ENCODE peak calls at places on chromosomes 11 and 22, in seven cellular contexts. One of them, this sample, is unnamed.

GRCh38 chr11:72552399-72552910 is 118.1 kb upstream of the CLPB start:
- DNase-seq in GM13976: no peak
- DNase-seq in lower leg skin: no peak
- DNase-seq in Calu3: no peak
- DNase-seq in kidney: no peak
- DNase-seq in OCI-LY7: no peak
- DNase-seq in MM.1S: no peak
- DNase-seq in this sample: no peak

GRCh38 chr22:23504522-23504921 is 75.6 kb downstream of the IGLL1 start:
- DNase-seq in GM13976: no peak
- DNase-seq in OCI-LY7: peak; percentile 84
- DNase-seq in lower leg skin: no peak
- DNase-seq in kidney: peak; percentile 48
- DNase-seq in Calu3: no peak
- DNase-seq in MM.1S: no peak
- DNase-seq in this sample: no peak

GRCh38 chr11:104609297-104609696 is 289.0 kb downstream of the CASP12 start:
- DNase-seq in Calu3: peak; percentile 25
- DNase-seq in MM.1S: peak; percentile 69
- DNase-seq in lower leg skin: no peak
- DNase-seq in kidney: no peak
- DNase-seq in OCI-LY7: peak; percentile 41
- DNase-seq in GM13976: peak; percentile 29
- DNase-seq in this sample: peak; percentile 64

GRCh38 chr11:117677729-117678310 is 119.2 kb downstream of the DSCAML1 start:
- DNase-seq in MM.1S: no peak
- DNase-seq in Calu3: no peak
- DNase-seq in kidney: no peak
- DNase-seq in GM13976: no peak
- DNase-seq in OCI-LY7: no peak
- DNase-seq in lower leg skin: no peak
- DNase-seq in this sample: no peak

GRCh38 chr11:68843703-68844312 is 2.1 kb upstream of the CPT1A start:
- DNase-seq in GM13976: peak; percentile 87
- DNase-seq in lower leg skin: peak; percentile 91
- DNase-seq in OCI-LY7: peak; percentile 70
- DNase-seq in kidney: peak; percentile 94
- DNase-seq in MM.1S: peak; percentile 92
- DNase-seq in Calu3: peak; percentile 92
- DNase-seq in this sample: peak; percentile 60

GRCh38 chr22:42997577-42997976 is 17.4 kb downstream of the PACSIN2 start:
- DNase-seq in Calu3: no peak
- DNase-seq in MM.1S: no peak
- DNase-seq in kidney: no peak
- DNase-seq in GM13976: no peak
- DNase-seq in lower leg skin: no peak
- DNase-seq in OCI-LY7: no peak
- DNase-seq in this sample: peak; percentile 41

GRCh38 chr22:45055936-45056335 is 46.1 kb upstream of the PHF21B start:
- DNase-seq in lower leg skin: no peak
- DNase-seq in GM13976: no peak
- DNase-seq in OCI-LY7: no peak
- DNase-seq in Calu3: no peak
- DNase-seq in MM.1S: no peak
- DNase-seq in kidney: peak; percentile 37
- DNase-seq in this sample: no peak

GRCh38 chr11:113977701-113978100 is 2.8 kb downstream of the HTR3A start:
- DNase-seq in MM.1S: no peak
- DNase-seq in Calu3: no peak
- DNase-seq in GM13976: no peak
- DNase-seq in OCI-LY7: no peak
- DNase-seq in kidney: no peak
- DNase-seq in lower leg skin: no peak
- DNase-seq in this sample: no peak

GRCh38 chr11:65586676-65587075 is 8.9 kb downstream of the KCNK7 start:
- DNase-seq in MM.1S: peak; percentile 29
- DNase-seq in lower leg skin: no peak
- DNase-seq in kidney: no peak
- DNase-seq in Calu3: no peak
- DNase-seq in OCI-LY7: no peak
- DNase-seq in GM13976: no peak
- DNase-seq in this sample: peak; percentile 88

GRCh38 chr11:59680287-59681154 is 11.7 kb upstream of the PATL1 start:
- DNase-seq in GM13976: peak; percentile 62
- DNase-seq in Calu3: peak; percentile 77
- DNase-seq in MM.1S: peak; percentile 75
- DNase-seq in OCI-LY7: peak; percentile 78
- DNase-seq in lower leg skin: no peak
- DNase-seq in kidney: no peak
- DNase-seq in this sample: peak; percentile 94

GRCh38 chr11:96293583-96293982 is 49.4 kb downstream of the MAML2 start:
- DNase-seq in kidney: no peak
- DNase-seq in GM13976: peak; percentile 53
- DNase-seq in lower leg skin: no peak
- DNase-seq in OCI-LY7: no peak
- DNase-seq in Calu3: no peak
- DNase-seq in MM.1S: no peak
- DNase-seq in this sample: no peak

GRCh38 chr11:76148941-76149613 is 57.2 kb downstream of the WNT11 start:
- DNase-seq in Calu3: peak; percentile 34
- DNase-seq in GM13976: no peak
- DNase-seq in OCI-LY7: no peak
- DNase-seq in kidney: no peak
- DNase-seq in MM.1S: no peak
- DNase-seq in lower leg skin: peak; percentile 77
- DNase-seq in this sample: no peak

GRCh38 chr11:120391854-120392253 is 55.6 kb downstream of the ARHGEF12 start:
- DNase-seq in MM.1S: no peak
- DNase-seq in lower leg skin: no peak
- DNase-seq in GM13976: no peak
- DNase-seq in kidney: no peak
- DNase-seq in Calu3: no peak
- DNase-seq in OCI-LY7: no peak
- DNase-seq in this sample: no peak

GRCh38 chr11:77071671-77072605 is 5.2 kb downstream of the CAPN5 start:
- DNase-seq in lower leg skin: peak; percentile 82
- DNase-seq in kidney: no peak
- DNase-seq in OCI-LY7: no peak
- DNase-seq in GM13976: peak; percentile 31
- DNase-seq in MM.1S: no peak
- DNase-seq in Calu3: no peak
- DNase-seq in this sample: no peak

GRCh38 chr22:46649176-46650077 is 29.2 kb downstream of the GRAMD4 start:
- DNase-seq in GM13976: no peak
- DNase-seq in kidney: no peak
- DNase-seq in Calu3: no peak
- DNase-seq in lower leg skin: no peak
- DNase-seq in OCI-LY7: no peak
- DNase-seq in MM.1S: no peak
- DNase-seq in this sample: peak; percentile 93

GRCh38 chr11:79021601-79022000 is 419.2 kb downstream of the TENM4 start:
- DNase-seq in kidney: no peak
- DNase-seq in MM.1S: no peak
- DNase-seq in OCI-LY7: no peak
- DNase-seq in GM13976: no peak
- DNase-seq in lower leg skin: no peak
- DNase-seq in Calu3: no peak
- DNase-seq in this sample: no peak

GRCh38 chr22:48244388-48245118 is 1482.1 kb downstream of the TBC1D22A start:
- DNase-seq in OCI-LY7: no peak
- DNase-seq in GM13976: no peak
- DNase-seq in MM.1S: no peak
- DNase-seq in kidney: no peak
- DNase-seq in Calu3: no peak
- DNase-seq in lower leg skin: peak; percentile 80
- DNase-seq in this sample: no peak

GRCh38 chr11:126176853-126177470 is 34.5 kb downstream of the RPUSD4 start:
- DNase-seq in Calu3: no peak
- DNase-seq in lower leg skin: no peak
- DNase-seq in GM13976: no peak
- DNase-seq in OCI-LY7: no peak
- DNase-seq in kidney: no peak
- DNase-seq in MM.1S: no peak
- DNase-seq in this sample: no peak

GRCh38 chr11:121024989-121025388 is 1.1 kb downstream of the TBCEL start:
- DNase-seq in OCI-LY7: no peak
- DNase-seq in MM.1S: no peak
- DNase-seq in Calu3: no peak
- DNase-seq in kidney: no peak
- DNase-seq in lower leg skin: no peak
- DNase-seq in GM13976: peak; percentile 27
- DNase-seq in this sample: peak; percentile 16

DNA sequence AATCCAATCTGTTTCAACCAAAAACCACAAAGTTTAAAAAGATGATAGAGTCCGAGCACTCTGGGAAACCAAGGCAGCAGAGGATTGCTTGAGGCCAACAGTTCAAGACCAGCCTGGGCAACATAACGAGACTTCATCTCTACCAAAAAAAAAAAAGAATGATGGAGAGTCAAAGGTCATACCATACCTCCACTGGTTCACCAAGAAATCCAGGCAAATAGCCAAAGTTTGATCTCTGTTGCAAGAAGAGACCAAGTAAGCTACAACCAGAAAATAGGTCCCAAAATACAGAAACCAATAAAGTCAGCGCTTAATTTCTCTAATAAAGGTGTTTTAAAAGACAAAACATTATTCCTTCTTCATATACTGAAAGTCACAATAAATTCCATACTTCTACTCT is 13.1 kb downstream of the FAM168A start:
- DNase-seq in lower leg skin: no peak
- DNase-seq in OCI-LY7: no peak
- DNase-seq in Calu3: no peak
- DNase-seq in kidney: no peak
- DNase-seq in GM13976: no peak
- DNase-seq in MM.1S: no peak
- DNase-seq in this sample: no peak
- TF ChIP-seq CTCF in lower leg skin: no peak
- TF ChIP-seq CTCF in OCI-LY7: no peak
- TF ChIP-seq CTCF in Calu3: no peak
- TF ChIP-seq CTCF in kidney: no peak
- TF ChIP-seq CTCF in GM13976: no peak
- TF ChIP-seq CTCF in MM.1S: no peak
- TF ChIP-seq CTCF in this sample: no peak

DNA sequence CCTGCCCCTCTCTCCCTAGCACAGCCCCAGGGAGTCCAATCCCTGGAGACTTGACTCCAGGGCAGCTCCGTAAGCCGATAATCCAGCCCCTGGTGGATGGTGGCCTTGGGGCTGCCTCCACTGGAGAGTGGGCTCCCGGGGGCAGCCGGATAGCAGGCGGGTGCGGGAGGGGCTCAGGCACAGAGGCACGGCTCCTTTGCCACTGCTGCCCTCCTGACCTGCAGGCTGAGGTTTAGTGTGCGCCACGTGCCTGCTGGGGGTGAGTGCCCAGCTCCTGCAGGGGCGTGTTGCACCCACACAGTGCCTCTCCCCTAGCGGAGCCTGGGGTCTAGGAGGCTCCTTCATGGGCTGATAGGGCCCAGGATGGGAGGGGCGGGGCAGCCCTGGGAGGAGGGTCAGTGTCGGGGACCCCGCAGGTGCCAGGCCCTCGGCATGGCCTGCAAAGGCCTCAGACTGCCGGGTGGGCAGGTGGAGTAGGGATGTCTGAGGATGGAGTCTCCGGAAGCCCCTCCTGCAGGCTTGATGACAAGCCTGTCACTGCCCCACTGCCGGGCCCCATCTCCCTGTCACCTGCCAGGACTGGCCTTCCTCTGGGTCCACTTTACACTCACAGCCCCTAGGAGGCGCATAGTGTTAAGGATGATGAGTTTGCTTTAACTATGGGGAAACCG is 5.6 kb downstream of the DUSP8 start:
- DNase-seq in Calu3: no peak
- DNase-seq in MM.1S: no peak
- DNase-seq in GM13976: no peak
- DNase-seq in OCI-LY7: no peak
- DNase-seq in kidney: peak; percentile 72
- DNase-seq in lower leg skin: no peak
- DNase-seq in this sample: no peak
- TF ChIP-seq CTCF in Calu3: no peak
- TF ChIP-seq CTCF in MM.1S: peak; percentile 6
- TF ChIP-seq CTCF in GM13976: no peak
- TF ChIP-seq CTCF in OCI-LY7: no peak
- TF ChIP-seq CTCF in kidney: no peak
- TF ChIP-seq CTCF in lower leg skin: no peak
- TF ChIP-seq CTCF in this sample: peak; percentile 12

DNA sequence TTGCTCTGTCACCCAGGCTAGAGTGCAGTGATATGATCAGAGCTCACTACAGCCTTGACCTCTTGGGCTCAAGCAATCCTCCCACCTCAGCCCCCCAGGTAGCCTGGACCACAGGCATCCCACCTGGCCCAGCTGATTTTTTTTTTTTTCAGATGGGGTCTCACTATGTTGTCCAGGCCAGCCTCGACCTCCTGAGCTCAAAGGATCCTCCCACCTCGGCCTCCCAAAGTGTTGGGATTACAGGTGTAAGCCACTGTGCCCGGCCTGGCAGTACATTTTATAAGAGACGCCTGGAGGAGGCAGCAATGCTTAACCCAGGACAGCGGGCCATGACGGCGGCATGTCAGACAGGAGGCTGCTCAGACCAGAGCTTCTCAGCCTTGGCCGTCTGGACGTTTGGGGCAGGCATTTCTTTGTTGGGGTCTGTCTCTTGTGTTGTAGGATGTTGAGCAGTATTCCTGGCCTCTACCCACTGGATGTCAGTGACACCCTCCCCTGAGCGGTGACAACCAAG is 4.3 kb downstream of the LGALS2 start:
- DNase-seq in OCI-LY7: no peak
- DNase-seq in GM13976: no peak
- DNase-seq in lower leg skin: no peak
- DNase-seq in MM.1S: no peak
- DNase-seq in Calu3: no peak
- DNase-seq in kidney: no peak
- DNase-seq in this sample: no peak
- TF ChIP-seq CTCF in OCI-LY7: no peak
- TF ChIP-seq CTCF in GM13976: no peak
- TF ChIP-seq CTCF in lower leg skin: no peak
- TF ChIP-seq CTCF in MM.1S: no peak
- TF ChIP-seq CTCF in Calu3: no peak
- TF ChIP-seq CTCF in kidney: no peak
- TF ChIP-seq CTCF in this sample: no peak

GRCh38 chr11:93623938-93624337 is 37.5 kb upstream of the CEP295 start:
- DNase-seq in OCI-LY7: no peak
- DNase-seq in MM.1S: no peak
- DNase-seq in kidney: no peak
- DNase-seq in lower leg skin: no peak
- DNase-seq in GM13976: no peak
- DNase-seq in Calu3: no peak
- DNase-seq in this sample: peak; percentile 13

GRCh38 chr11:93623179-93623578 is 38.3 kb upstream of the CEP295 start:
- DNase-seq in OCI-LY7: no peak
- DNase-seq in MM.1S: peak; percentile 69
- DNase-seq in kidney: no peak
- DNase-seq in GM13976: peak; percentile 12
- DNase-seq in lower leg skin: no peak
- DNase-seq in Calu3: peak; percentile 15
- DNase-seq in this sample: peak; percentile 64

GRCh38 chr11:93626038-93626437 is 35.4 kb upstream of the CEP295 start:
- DNase-seq in OCI-LY7: no peak
- DNase-seq in lower leg skin: no peak
- DNase-seq in kidney: no peak
- DNase-seq in MM.1S: no peak
- DNase-seq in GM13976: no peak
- DNase-seq in Calu3: no peak
- DNase-seq in this sample: no peak

GRCh38 chr11:93622043-93622442 is 39.4 kb upstream of the CEP295 start:
- DNase-seq in Calu3: no peak
- DNase-seq in GM13976: no peak
- DNase-seq in OCI-LY7: no peak
- DNase-seq in MM.1S: no peak
- DNase-seq in kidney: no peak
- DNase-seq in lower leg skin: no peak
- DNase-seq in this sample: peak; percentile 3
- TF ChIP-seq CTCF in Calu3: no peak
- TF ChIP-seq CTCF in GM13976: no peak
- TF ChIP-seq CTCF in OCI-LY7: peak; percentile 43
- TF ChIP-seq CTCF in MM.1S: no peak
- TF ChIP-seq CTCF in kidney: peak; percentile 33
- TF ChIP-seq CTCF in lower leg skin: no peak
- TF ChIP-seq CTCF in this sample: peak; percentile 19

This sample was measured in fibroblast of villous mesenchyme.